ENCODE peak calls at places on chromosomes 6 and 20, in five cellular contexts. D, E, K, A and X are unnamed samples.
A peak's percentile ranks its signal among the peaks of the same experiment; 100 is the strongest.

GRCh38 chr20:49446808-49447207 is 35.7 kb downstream of the KCNB1 start:
- DNase-seq in E (peak; percentile 74), A (no peak), K (peak; percentile 80), D (peak; percentile 88), X (peak; percentile 94)

GRCh38 chr6:112311950-112312547 is 35.1 kb upstream of the RFPL4B start:
- DNase-seq in E (no peak), K (no peak), A (peak; percentile 38), D (no peak), X (no peak)

GRCh38 chr20:23139524-23139923 is 53.4 kb upstream of the CD93 start:
- DNase-seq in D (no peak), K (no peak), A (no peak), E (no peak), X (no peak)

GRCh38 chr6:150857062-150857905 is 8.2 kb upstream of the MTHFD1L start:
- DNase-seq in A (peak; percentile 100), D (no peak), K (no peak), E (no peak), X (no peak)

GRCh38 chr6:33945931-33946330 is 142.1 kb upstream of the MLN start:
- DNase-seq in D (no peak), K (no peak), A (no peak), E (no peak), X (no peak)

GRCh38 chr6:135323202-135323668 is 142.1 kb downstream of the MYB start:
- DNase-seq in K (no peak), A (no peak), E (no peak), D (no peak), X (no peak)

GRCh38 chr6:166478782-166479592 is 96.2 kb upstream of the MPC1 start:
- DNase-seq in K (no peak), E (no peak), A (no peak), D (no peak), X (no peak)

GRCh38 chr6:1609662-1610496 is at the start of gene FOXC1:
- DNase-seq in A (peak; percentile 94), K (peak; percentile 82), D (peak; percentile 92), E (peak; percentile 88), X (peak; percentile 87)

GRCh38 chr20:63847374-63848002 is 13.8 kb upstream of the ABHD16B start:
- DNase-seq in A (no peak), E (no peak), K (peak; percentile 89), D (peak; percentile 70), X (no peak)

GRCh38 chr6:170288091-170288631 is 2.7 kb downstream of the DLL1 start:
- DNase-seq in E (no peak), A (no peak), D (no peak), K (no peak), X (no peak)

GRCh38 chr6:170047813-170048212 is 243.1 kb downstream of the DLL1 start:
- DNase-seq in D (peak; percentile 11), A (no peak), E (no peak), K (peak; percentile 1), X (no peak)

GRCh38 chr6:83702749-83703148 is 6.2 kb downstream of the SNAP91 start:
- DNase-seq in E (no peak), A (no peak), D (no peak), K (no peak), X (no peak)

GRCh38 chr6:113148576-113148975 is 708.6 kb upstream of the MARCKS start:
- DNase-seq in A (peak; percentile 64), D (no peak), K (no peak), E (no peak), X (no peak)

GRCh38 chr6:127221201-127221600 is 45.5 kb upstream of the RNF146 start:
- DNase-seq in K (no peak), A (no peak), E (no peak), D (peak; percentile 26), X (no peak)

GRCh38 chr20:11067359-11067758 is 393.6 kb upstream of the JAG1 start:
- DNase-seq in E (no peak), D (no peak), K (no peak), A (no peak), X (no peak)

GRCh38 chr6:136173519-136174507 is 76.3 kb downstream of the MTFR2 start:
- DNase-seq in E (no peak), D (peak; percentile 34), A (peak; percentile 96), K (no peak), X (peak; percentile 50)

GRCh38 chr6:11493979-11494378 is 43.6 kb upstream of the TMEM170B start:
- DNase-seq in A (no peak), D (no peak), E (no peak), K (no peak), X (no peak)

GRCh38 chr6:158042245-158042798 is 60.7 kb downstream of the SYNJ2 start:
- DNase-seq in K (peak; percentile 53), A (peak; percentile 93), D (no peak), E (no peak), X (peak; percentile 66)

GRCh38 chr6:132082421-132082820 is 131.2 kb upstream of the CCN2 start:
- DNase-seq in E (no peak), K (no peak), A (peak; percentile 34), D (no peak), X (no peak)

GRCh38 chr20:973785-974194 is 28.3 kb downstream of the RSPO4 start:
- DNase-seq in K (no peak), D (no peak), E (no peak), A (peak; percentile 10), X (no peak)

GRCh38 chr6:15420959-15421438 is 175.1 kb downstream of the JARID2 start:
- DNase-seq in D (no peak), A (no peak), K (no peak), E (no peak), X (no peak)

GRCh38 chr6:144809120-144809519 is 524.0 kb downstream of the UTRN start:
- DNase-seq in D (no peak), E (no peak), A (peak; percentile 43), K (no peak), X (no peak)

GRCh38 chr6:144661101-144661806 is 376.1 kb downstream of the UTRN start:
- DNase-seq in D (no peak), K (no peak), E (no peak), A (peak; percentile 42), X (no peak)

GRCh38 chr6:99344289-99344688 is 5.2 kb downstream of the FAXC start:
- DNase-seq in E (no peak), D (no peak), A (peak; percentile 60), K (no peak), X (no peak)

GRCh38 chr6:4055420-4056041 is 23.4 kb downstream of the FAM217A start:
- DNase-seq in E (no peak), A (peak; percentile 89), K (no peak), D (peak; percentile 38), X (no peak)

GRCh38 chr20:34260208-34260942 is 19.2 kb downstream of the ASIP start:
- DNase-seq in E (no peak), K (no peak), D (no peak), A (peak; percentile 26), X (no peak)

GRCh38 chr6:160996316-160996715 is 4.7 kb downstream of the MAP3K4 start:
- DNase-seq in K (no peak), D (no peak), E (no peak), A (no peak), X (no peak)

GRCh38 chr6:130927305-130927704 is 100.1 kb downstream of the SMLR1 start:
- DNase-seq in A (no peak), K (no peak), E (no peak), D (no peak), X (no peak)

GRCh38 chr20:44651507-44652373 is at the start of gene ADA:
- DNase-seq in A (peak; percentile 21), E (peak; percentile 43), D (peak; percentile 81), K (peak; percentile 58), X (peak; percentile 67)
- TF ChIP-seq CTCF in A (no peak), E (no peak), D (no peak), K (no peak), X (peak; percentile 18)

GRCh38 chr6:28104392-28105250 is 19.8 kb upstream of the ZSCAN16 start:
- DNase-seq in A (peak; percentile 70), E (peak; percentile 57), D (peak; percentile 80), K (peak; percentile 69), X (peak; percentile 72)
- TF ChIP-seq POLR2A in A (peak; percentile 31), E (peak; percentile 57), D (peak; percentile 76), K (peak; percentile 37), X (peak; percentile 40)

DNA sequence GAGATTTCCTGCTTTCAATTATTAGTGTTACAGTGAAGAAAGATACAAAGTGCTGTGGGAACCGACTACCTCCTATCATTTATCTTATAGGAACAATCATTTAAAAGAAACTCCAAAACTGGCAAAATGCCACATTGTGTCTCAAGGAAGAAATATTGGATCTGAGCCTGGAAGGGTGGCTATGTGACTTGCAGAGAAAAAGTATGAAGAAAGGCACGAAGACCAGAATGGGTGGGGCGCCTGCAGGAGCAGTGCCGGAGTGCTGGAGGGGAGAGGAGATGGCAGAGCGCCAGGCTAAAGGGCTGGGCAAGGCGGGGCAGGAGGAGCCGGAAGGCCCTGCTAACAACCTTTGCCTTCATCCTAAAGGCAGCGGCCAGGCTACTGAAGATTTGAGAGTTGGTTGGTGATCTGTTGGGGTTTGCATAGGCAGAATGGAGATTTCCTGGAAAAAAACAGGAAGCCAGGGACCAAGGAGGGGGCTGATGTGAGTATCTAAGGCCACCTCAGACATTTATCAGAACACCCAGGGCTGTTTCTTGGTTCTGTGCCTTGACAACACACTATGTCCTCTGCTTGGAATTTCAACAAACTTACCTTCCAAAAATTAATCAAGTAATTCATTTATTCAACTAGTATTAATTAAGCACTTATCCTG is 125.6 kb downstream of the MAFB start:
- DNase-seq in D (no peak), E (no peak), A (no peak), K (no peak), X (no peak)
- H3K27ac ChIP-seq in D (no peak overlapping the region), E (no peak overlapping the region), A (no peak overlapping the region), K (no peak overlapping the region), X (no peak overlapping the region)

GRCh38 chr20:15642099-15642498 is 931.1 kb downstream of the KIF16B start:
- DNase-seq in A (no peak), E (no peak), K (no peak), D (no peak), X (no peak)

GRCh38 chr20:15642676-15643075 is 930.6 kb downstream of the KIF16B start:
- DNase-seq in A (peak; percentile 80), E (no peak), K (no peak), D (no peak), X (no peak)

GRCh38 chr20:15639839-15640238 is 933.4 kb downstream of the KIF16B start:
- DNase-seq in E (no peak), A (no peak), K (no peak), D (no peak), X (no peak)

GRCh38 chr20:15638781-15639180 is 934.5 kb downstream of the KIF16B start:
- DNase-seq in A (no peak), D (no peak), K (no peak), E (no peak), X (no peak)

GRCh38 chr20:15643713-15644112 is 929.5 kb downstream of the KIF16B start:
- DNase-seq in K (no peak), A (peak; percentile 10), D (no peak), E (no peak), X (no peak)
- TF ChIP-seq CTCF in K (no peak), A (peak; percentile 20), D (no peak), E (no peak), X (no peak)

GRCh38 chr6:8652710-8653109 is 217.4 kb upstream of the SLC35B3 start:
- DNase-seq in A (no peak), K (no peak), D (no peak), E (no peak), X (no peak)
- TF ChIP-seq POLR2A in A (no peak), K (no peak), D (no peak), E (no peak), X (no peak)